ENCODE peak calls at places on chromosomes 11 and 22, in eight cellular contexts. W is CD4-positive, alpha-beta T cell; E is cardiac fibroblast; N is T47D; X is NCI-H1105; D is fibroblast of lung; B is left cardiac atrium; C is fibroblast of mammary gland. U is an unnamed sample.

GRCh38 chr11:12113294-12113693 is 2.9 kb downstream of the MICAL2 start:
- DNase-seq in W (no peak), E (peak; percentile 55), N (no peak), X (no peak), D (peak; percentile 60), B (no peak), C (no peak), U (no peak)

GRCh38 chr11:57311109-57311936 is 13.4 kb downstream of the TNKS1BP1 start:
- DNase-seq in W (peak; percentile 20), E (peak; percentile 99), N (peak; percentile 99), X (peak; percentile 45), D (peak; percentile 98), B (peak; percentile 95), C (peak; percentile 98), U (peak; percentile 98)

GRCh38 chr22:43850529-43850928 is 11.8 kb downstream of the SULT4A1 start:
- DNase-seq in W (no peak), E (no peak), N (no peak), X (no peak), D (no peak), B (no peak), C (no peak), U (no peak)

GRCh38 chr22:31345331-31346254 is 553 bp downstream of the PATZ1 start:
- DNase-seq in W (peak; percentile 92), E (peak; percentile 89), N (peak; percentile 58), X (peak; percentile 83), D (peak; percentile 84), B (peak; percentile 87), C (peak; percentile 81), U (peak; percentile 86)

GRCh38 chr11:62922653-62923371 is 1.6 kb upstream of the CHRM1 start:
- DNase-seq in W (no peak), E (no peak), N (peak; percentile 47), X (peak; percentile 24), D (no peak), B (no peak), C (peak; percentile 30), U (peak; percentile 19)

GRCh38 chr22:32994046-32994827 is 63.9 kb downstream of the SYN3 start:
- DNase-seq in W (no peak), E (no peak), N (no peak), X (no peak), D (no peak), B (no peak), C (no peak), U (no peak)

GRCh38 chr11:2458321-2458720 is 13.5 kb downstream of the KCNQ1 start:
- DNase-seq in W (no peak), E (no peak), N (no peak), X (no peak), D (no peak), B (no peak), C (no peak), U (no peak)

GRCh38 chr11:133968300-133968699 is 11.5 kb upstream of the IGSF9B start:
- DNase-seq in W (no peak), E (no peak), N (peak; percentile 57), X (no peak), D (no peak), B (no peak), C (no peak), U (no peak)

GRCh38 chr22:33568934-33569496 is 351.3 kb downstream of the LARGE1 start:
- DNase-seq in W (no peak), E (no peak), N (no peak), X (no peak), D (no peak), B (no peak), C (no peak), U (no peak)

GRCh38 chr11:12769834-12770345 is 95.7 kb downstream of the TEAD1 start:
- DNase-seq in W (no peak), E (peak; percentile 89), N (no peak), X (no peak), D (peak; percentile 95), B (no peak), C (peak; percentile 85), U (peak; percentile 94)

GRCh38 chr11:133900176-133901105 is 55.1 kb upstream of the SPATA19 start:
- DNase-seq in W (no peak), E (no peak), N (no peak), X (no peak), D (no peak), B (no peak), C (no peak), U (no peak)

GRCh38 chr11:125167292-125167953 is 2.9 kb downstream of the PKNOX2 start:
- DNase-seq in W (no peak), E (peak; percentile 78), N (no peak), X (no peak), D (peak; percentile 47), B (peak; percentile 64), C (no peak), U (no peak)

GRCh38 chr11:27255447-27255828 is 107.6 kb downstream of the CCDC34 start:
- DNase-seq in W (no peak), E (peak; percentile 34), N (no peak), X (no peak), D (peak; percentile 98), B (no peak), C (peak; percentile 80), U (peak; percentile 43)

GRCh38 chr11:96113100-96113710 is 189.3 kb upstream of the MTMR2 start:
- DNase-seq in W (no peak), E (peak; percentile 76), N (no peak), X (no peak), D (peak; percentile 78), B (no peak), C (peak; percentile 73), U (peak; percentile 49)

GRCh38 chr11:10575346-10575745 is 6.9 kb upstream of the LYVE1 start:
- DNase-seq in W (no peak), E (no peak), N (no peak), X (no peak), D (no peak), B (no peak), C (no peak), U (no peak)

GRCh38 chr11:109112748-109113378 is 309.1 kb upstream of the C11orf87 start:
- DNase-seq in W (no peak), E (no peak), N (no peak), X (peak; percentile 50), D (peak; percentile 14), B (no peak), C (no peak), U (no peak)

GRCh38 chr22:38314140-38314991 is 2.9 kb downstream of the CSNK1E start:
- DNase-seq in W (no peak), E (peak; percentile 50), N (no peak), X (no peak), D (peak; percentile 55), B (no peak), C (peak; percentile 61), U (peak; percentile 69)

GRCh38 chr11:67697846-67698245 is 23.4 kb upstream of the ALDH3B2 start:
- DNase-seq in W (no peak), E (no peak), N (no peak), X (no peak), D (no peak), B (no peak), C (no peak), U (no peak)